ENCODE peak calls at places on chromosomes 3 and 15, in four cellular contexts. G, M, C and S are unnamed samples.

GRCh38 chr3:377158-377561 is 180.6 kb downstream of the CHL1 start:
- DNase-seq in G (no peak), M (no peak), C (no peak), S (no peak)

GRCh38 chr15:76116138-76116885 is 56.5 kb downstream of the TMEM266 start:
- DNase-seq in G (no peak), M (no peak), C (no peak), S (no peak)

GRCh38 chr3:189304465-189305341 is 132.9 kb downstream of the TPRG1 start:
- DNase-seq in G (peak), M (no peak), C (no peak), S (peak)

GRCh38 chr15:46442196-46442595 is 807.4 kb downstream of the SQOR start:
- DNase-seq in G (peak), M (no peak), C (no peak), S (no peak)

GRCh38 chr3:53166781-53167291 is 5.8 kb downstream of the PRKCD start:
- DNase-seq in G (peak), M (peak), C (peak), S (peak)

GRCh38 chr3:189845069-189845468 is 213.9 kb downstream of the TP63 start:
- DNase-seq in G (no peak), M (no peak), C (no peak), S (no peak)

GRCh38 chr3:79729096-79729495 is 38.7 kb downstream of the ROBO1 start:
- DNase-seq in G (no peak), M (no peak), C (no peak), S (no peak)

GRCh38 chr3:32376098-32376497 is 15.6 kb upstream of the CMTM7 start:
- DNase-seq in G (no peak), M (no peak), C (no peak), S (no peak)

GRCh38 chr15:44536962-44537727 is at the start of gene EIF3J:
- DNase-seq in G (peak), M (peak), C (peak), S (peak)
- TF ChIP-seq POLR2A in G (no peak), M (no peak), C (peak), S (peak)

DNA sequence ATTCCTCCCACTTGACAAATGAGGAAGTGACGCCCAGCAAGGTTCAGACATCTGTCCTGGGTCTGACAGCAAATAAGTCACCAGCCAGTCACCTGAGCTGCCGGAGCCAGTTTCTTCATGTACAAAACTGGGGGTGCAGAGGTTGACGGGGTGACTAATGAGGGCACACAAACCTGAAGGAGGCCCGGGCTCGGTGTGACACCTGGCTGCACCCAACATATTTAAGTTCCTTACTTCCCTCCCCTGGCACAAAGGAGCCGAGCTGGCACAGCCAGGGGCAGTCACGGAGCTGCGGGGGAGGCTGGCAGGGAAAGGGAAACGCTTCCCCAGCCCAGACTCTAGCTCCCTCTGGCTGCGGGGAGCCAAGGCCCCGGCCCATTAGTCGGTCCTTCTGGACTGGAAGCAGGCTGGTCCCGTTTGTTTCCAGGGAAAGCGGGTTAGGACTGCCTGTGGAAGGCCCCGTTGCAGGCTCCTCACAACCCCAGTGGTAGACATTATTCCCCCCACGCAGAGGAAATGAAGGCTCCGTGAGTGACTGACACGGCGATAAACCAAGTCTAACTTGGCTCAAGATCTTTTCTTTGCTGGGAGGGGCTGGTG is 2.3 kb downstream of the FBXL22 start:
- DNase-seq in G (peak), M (peak), C (no peak), S (peak)
- TF ChIP-seq POLR2A in G (no peak), M (no peak), C (no peak), S (no peak)

DNA sequence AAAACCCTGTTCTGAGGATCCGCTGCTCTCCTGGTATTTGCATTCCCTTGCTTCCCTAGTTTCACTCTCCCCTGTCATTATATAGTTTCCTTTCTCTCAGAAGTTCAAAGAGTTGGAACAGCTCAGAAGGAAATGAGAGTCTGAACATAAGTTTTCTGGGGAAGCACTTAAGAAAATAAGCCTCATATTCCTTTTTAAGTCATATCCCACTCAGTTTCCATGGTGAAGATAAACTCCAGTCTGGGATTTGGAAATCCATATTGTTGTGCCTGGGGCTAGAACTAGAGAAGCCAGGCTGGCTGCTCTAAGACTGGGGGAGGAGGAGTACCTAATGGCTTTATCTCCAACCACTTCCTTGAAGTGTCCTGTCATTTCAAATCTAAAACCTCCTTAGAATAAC is 134.2 kb upstream of the ALCAM start:
- DNase-seq in G (no peak), M (no peak), C (no peak), S (no peak)
- TF ChIP-seq POLR2A in G (no peak), M (no peak), C (no peak), S (no peak)

GRCh38 chr3:49536875-49537533 is 17.3 kb upstream of the BSN start:
- DNase-seq in G (no peak), M (no peak), C (no peak), S (no peak)

GRCh38 chr3:49534581-49535495 is 19.4 kb upstream of the BSN start:
- DNase-seq in G (no peak), M (no peak), C (no peak), S (no peak)

GRCh38 chr3:49535971-49536874 is 18.1 kb upstream of the BSN start:
- DNase-seq in G (no peak), M (no peak), C (no peak), S (no peak)

GRCh38 chr3:49533786-49534519 is 20.3 kb upstream of the BSN start:
- DNase-seq in G (no peak), M (no peak), C (no peak), S (peak)

GRCh38 chr3:49539659-49540560 is 14.4 kb upstream of the BSN start:
- DNase-seq in G (peak), M (peak), C (peak), S (peak)
- TF ChIP-seq POLR2A in G (no peak), M (no peak), C (no peak), S (peak)

DNA sequence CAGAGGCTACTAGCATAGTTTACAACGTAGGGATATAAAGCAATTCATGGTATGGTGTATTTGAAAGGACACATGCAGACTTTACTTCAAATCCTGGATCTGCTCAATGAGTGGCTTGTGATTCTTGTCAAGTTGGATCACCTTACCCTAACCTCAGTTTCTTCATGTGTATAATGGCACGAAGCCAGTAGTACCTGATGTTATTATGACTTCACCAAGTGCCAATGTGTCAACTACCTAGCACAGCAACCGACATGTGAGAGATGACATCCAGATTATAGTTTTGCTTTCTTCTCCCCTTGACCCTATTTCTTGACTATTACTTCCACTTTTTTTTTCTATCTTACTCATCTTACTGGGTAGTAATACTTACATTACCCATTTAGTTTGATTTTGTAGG is 304.5 kb downstream of the RBMS3 start:
- DNase-seq in G (no peak), M (no peak), C (no peak), S (no peak)
- TF ChIP-seq POLR2A in G (no peak), M (no peak), C (no peak), S (no peak)

DNA sequence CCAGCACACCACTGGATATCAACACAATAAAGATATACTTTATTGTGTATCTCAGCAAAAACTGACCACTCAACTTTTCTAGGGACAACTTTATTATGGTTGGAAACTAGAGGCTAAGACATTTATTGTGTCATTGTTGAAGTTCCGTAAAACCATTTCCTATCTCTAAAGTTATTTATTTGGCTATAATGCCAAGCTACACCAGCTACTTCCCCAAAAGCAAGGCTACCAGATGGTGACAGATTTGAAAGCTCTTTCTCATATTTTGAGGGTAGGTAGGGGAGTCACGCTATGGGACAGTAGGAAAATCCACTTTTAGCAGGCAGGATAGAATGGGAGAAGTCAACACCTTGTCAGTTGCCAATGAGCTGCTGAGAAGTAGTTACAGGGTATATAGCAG is 834.6 kb upstream of the CFAP20DC start:
- DNase-seq in G (no peak), M (no peak), C (no peak), S (no peak)
- TF ChIP-seq POLR2A in G (no peak), M (no peak), C (no peak), S (no peak)